ENCODE peak calls at places on chromosomes 12 and 14, in nine cellular contexts. One of them, this sample, is unnamed.
A peak's percentile ranks its signal among the peaks of the same experiment; 100 is the strongest.

GRCh38 chr12:96606134-96606533 is 116.8 kb downstream of the CFAP54 start:
- DNase-seq in colonic mucosa: no peak
- DNase-seq in stomach: no peak
- DNase-seq in lower lobe of right lung: no peak
- DNase-seq in MM.1S: no peak
- DNase-seq in left ventricle myocardium inferior: no peak
- DNase-seq in A549: no peak
- DNase-seq in tibial artery: no peak
- DNase-seq in right cardiac atrium: no peak
- DNase-seq in this sample: no peak

GRCh38 chr14:101363880-101364391 is 197.4 kb upstream of the DIO3 start:
- DNase-seq in colonic mucosa: no peak
- DNase-seq in stomach: no peak
- DNase-seq in lower lobe of right lung: no peak
- DNase-seq in MM.1S: no peak
- DNase-seq in left ventricle myocardium inferior: no peak
- DNase-seq in A549: no peak
- DNase-seq in tibial artery: no peak
- DNase-seq in right cardiac atrium: no peak
- DNase-seq in this sample: no peak

GRCh38 chr12:84694111-84694510 is 218.5 kb downstream of the SLC6A15 start:
- DNase-seq in colonic mucosa: no peak
- DNase-seq in stomach: no peak
- DNase-seq in lower lobe of right lung: no peak
- DNase-seq in MM.1S: no peak
- DNase-seq in left ventricle myocardium inferior: no peak
- DNase-seq in A549: no peak
- DNase-seq in tibial artery: no peak
- DNase-seq in right cardiac atrium: no peak
- DNase-seq in this sample: no peak

GRCh38 chr12:102769323-102769916 is 147.6 kb downstream of the PAH start:
- DNase-seq in colonic mucosa: peak; percentile 30
- DNase-seq in stomach: peak; percentile 53
- DNase-seq in lower lobe of right lung: no peak
- DNase-seq in MM.1S: peak; percentile 49
- DNase-seq in left ventricle myocardium inferior: peak; percentile 23
- DNase-seq in A549: peak; percentile 61
- DNase-seq in tibial artery: peak; percentile 75
- DNase-seq in right cardiac atrium: peak; percentile 37
- DNase-seq in this sample: peak; percentile 39

GRCh38 chr14:39668449-39668848 is 236.2 kb upstream of the FBXO33 start:
- DNase-seq in colonic mucosa: no peak
- DNase-seq in stomach: no peak
- DNase-seq in lower lobe of right lung: no peak
- DNase-seq in MM.1S: no peak
- DNase-seq in left ventricle myocardium inferior: no peak
- DNase-seq in A549: no peak
- DNase-seq in tibial artery: no peak
- DNase-seq in right cardiac atrium: no peak
- DNase-seq in this sample: no peak

GRCh38 chr12:115709410-115710065 is 568.0 kb downstream of the MED13L start:
- DNase-seq in colonic mucosa: no peak
- DNase-seq in stomach: no peak
- DNase-seq in lower lobe of right lung: no peak
- DNase-seq in MM.1S: no peak
- DNase-seq in left ventricle myocardium inferior: peak; percentile 70
- DNase-seq in A549: no peak
- DNase-seq in tibial artery: peak; percentile 51
- DNase-seq in right cardiac atrium: peak; percentile 76
- DNase-seq in this sample: peak; percentile 41

GRCh38 chr12:95582230-95583058 is 31.2 kb upstream of the USP44 start:
- DNase-seq in colonic mucosa: no peak
- DNase-seq in stomach: no peak
- DNase-seq in lower lobe of right lung: no peak
- DNase-seq in MM.1S: no peak
- DNase-seq in left ventricle myocardium inferior: no peak
- DNase-seq in A549: peak; percentile 41
- DNase-seq in tibial artery: no peak
- DNase-seq in right cardiac atrium: no peak
- DNase-seq in this sample: no peak

GRCh38 chr12:75481774-75482173 is 1.2 kb downstream of the GLIPR1 start:
- DNase-seq in colonic mucosa: no peak
- DNase-seq in stomach: no peak
- DNase-seq in lower lobe of right lung: no peak
- DNase-seq in MM.1S: no peak
- DNase-seq in left ventricle myocardium inferior: no peak
- DNase-seq in A549: no peak
- DNase-seq in tibial artery: no peak
- DNase-seq in right cardiac atrium: no peak
- DNase-seq in this sample: no peak

GRCh38 chr12:56722832-56723231 is 2.3 kb downstream of the NACA start:
- DNase-seq in colonic mucosa: peak; percentile 33
- DNase-seq in stomach: no peak
- DNase-seq in lower lobe of right lung: no peak
- DNase-seq in MM.1S: no peak
- DNase-seq in left ventricle myocardium inferior: no peak
- DNase-seq in A549: no peak
- DNase-seq in tibial artery: no peak
- DNase-seq in right cardiac atrium: no peak
- DNase-seq in this sample: no peak

GRCh38 chr12:1435456-1435855 is 158.9 kb downstream of the FBXL14 start:
- DNase-seq in colonic mucosa: peak; percentile 57
- DNase-seq in stomach: no peak
- DNase-seq in lower lobe of right lung: no peak
- DNase-seq in MM.1S: no peak
- DNase-seq in left ventricle myocardium inferior: no peak
- DNase-seq in A549: no peak
- DNase-seq in tibial artery: no peak
- DNase-seq in right cardiac atrium: no peak
- DNase-seq in this sample: no peak

GRCh38 chr12:57549203-57549908 is 488 bp upstream of the KIF5A start:
- DNase-seq in colonic mucosa: no peak
- DNase-seq in stomach: no peak
- DNase-seq in lower lobe of right lung: no peak
- DNase-seq in MM.1S: no peak
- DNase-seq in left ventricle myocardium inferior: no peak
- DNase-seq in A549: no peak
- DNase-seq in tibial artery: no peak
- DNase-seq in right cardiac atrium: no peak
- DNase-seq in this sample: no peak

GRCh38 chr14:32933623-32933942 is 5.1 kb upstream of the NPAS3 start:
- DNase-seq in colonic mucosa: no peak
- DNase-seq in stomach: no peak
- DNase-seq in lower lobe of right lung: no peak
- DNase-seq in MM.1S: no peak
- DNase-seq in left ventricle myocardium inferior: no peak
- DNase-seq in A549: no peak
- DNase-seq in tibial artery: no peak
- DNase-seq in right cardiac atrium: no peak
- DNase-seq in this sample: no peak

GRCh38 chr12:125183187-125184067 is 118.2 kb downstream of the AACS start:
- DNase-seq in colonic mucosa: peak; percentile 77
- DNase-seq in stomach: peak; percentile 83
- DNase-seq in lower lobe of right lung: peak; percentile 83
- DNase-seq in MM.1S: peak; percentile 54
- DNase-seq in left ventricle myocardium inferior: peak; percentile 73
- DNase-seq in A549: peak; percentile 94
- DNase-seq in tibial artery: peak; percentile 59
- DNase-seq in right cardiac atrium: peak; percentile 75
- DNase-seq in this sample: peak; percentile 81

GRCh38 chr14:67485501-67486095 is 2.9 kb downstream of the TMEM229B start:
- DNase-seq in colonic mucosa: no peak
- DNase-seq in stomach: no peak
- DNase-seq in lower lobe of right lung: no peak
- DNase-seq in MM.1S: no peak
- DNase-seq in left ventricle myocardium inferior: no peak
- DNase-seq in A549: no peak
- DNase-seq in tibial artery: no peak
- DNase-seq in right cardiac atrium: no peak
- DNase-seq in this sample: no peak

DNA sequence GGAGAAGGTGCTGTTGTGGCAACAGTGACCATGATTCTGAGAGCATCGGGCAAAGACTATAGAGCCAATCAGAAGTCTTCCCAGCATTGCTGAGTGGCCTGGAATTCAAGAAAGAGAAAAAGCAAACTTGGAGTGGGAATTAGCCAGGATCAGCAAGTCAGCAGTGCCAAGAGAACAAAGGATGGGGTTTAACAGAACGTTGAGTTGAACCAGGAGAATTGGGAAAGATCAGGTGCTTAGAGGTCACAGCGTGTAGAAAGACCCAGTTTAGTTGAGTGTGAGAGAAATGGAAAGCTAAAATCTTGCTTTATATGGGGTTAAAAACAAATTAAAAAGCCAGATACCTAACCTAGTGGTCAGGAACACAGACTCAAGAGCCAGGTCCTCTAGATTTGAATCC is 90.5 kb upstream of the DNM1L start:
- DNase-seq in colonic mucosa: no peak
- DNase-seq in stomach: no peak
- DNase-seq in lower lobe of right lung: no peak
- DNase-seq in MM.1S: no peak
- DNase-seq in left ventricle myocardium inferior: no peak
- DNase-seq in A549: no peak
- DNase-seq in tibial artery: no peak
- DNase-seq in right cardiac atrium: no peak
- DNase-seq in this sample: no peak
- H3K4me1 ChIP-seq in colonic mucosa: no peaks in the 10 kb centered on the region
- H3K4me1 ChIP-seq in stomach: peaks cover 44% of the 10 kb centered on the region
- H3K4me1 ChIP-seq in lower lobe of right lung: peaks cover 21% of the 10 kb centered on the region
- H3K4me1 ChIP-seq in MM.1S: no peaks in the 10 kb centered on the region
- H3K4me1 ChIP-seq in left ventricle myocardium inferior: peaks cover 34% of the 10 kb centered on the region
- H3K4me1 ChIP-seq in A549: peaks cover 2% of the 10 kb centered on the region
- H3K4me1 ChIP-seq in tibial artery: no peaks in the 10 kb centered on the region
- H3K4me1 ChIP-seq in right cardiac atrium: peaks cover 5% of the 10 kb centered on the region
- H3K4me1 ChIP-seq in this sample: peaks cover 12% of the 10 kb centered on the region

DNA sequence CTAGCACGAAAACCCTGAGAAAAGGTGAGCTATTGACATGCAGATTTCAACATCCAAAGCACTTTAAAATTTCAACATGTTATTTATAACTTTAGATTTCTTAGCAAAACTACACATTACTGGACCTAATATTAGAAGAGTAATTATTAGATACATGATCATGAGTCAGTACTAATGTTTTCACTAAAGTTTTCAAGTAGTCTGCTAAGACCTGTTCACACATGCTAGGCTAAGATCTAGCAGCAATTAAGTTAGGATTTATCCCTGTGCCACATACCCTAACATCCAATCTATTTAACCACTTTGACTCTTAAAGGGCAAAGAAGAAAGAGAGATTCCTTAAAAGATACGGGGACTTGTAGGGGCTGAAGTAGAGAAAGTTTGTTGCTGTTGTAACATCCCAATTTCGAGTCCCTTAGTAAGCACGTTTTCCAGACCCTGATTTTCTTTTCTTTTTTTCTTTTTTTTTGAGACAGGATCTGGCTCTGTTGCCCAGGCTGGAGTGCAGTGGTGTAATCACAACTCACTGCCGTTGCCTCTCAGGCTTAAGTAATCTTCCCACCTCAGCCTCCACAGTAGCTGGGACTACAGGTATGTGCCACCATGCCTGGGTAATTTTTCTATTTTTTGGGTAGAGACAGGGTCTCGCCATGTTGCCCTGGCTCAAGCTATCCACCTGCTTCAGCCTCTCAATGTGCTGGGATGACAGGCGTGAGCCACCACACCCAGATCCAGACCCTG is 102.5 kb upstream of the ATF7IP start:
- DNase-seq in colonic mucosa: no peak
- DNase-seq in stomach: no peak
- DNase-seq in lower lobe of right lung: no peak
- DNase-seq in MM.1S: no peak
- DNase-seq in left ventricle myocardium inferior: no peak
- DNase-seq in A549: no peak
- DNase-seq in tibial artery: no peak
- DNase-seq in right cardiac atrium: no peak
- DNase-seq in this sample: no peak
- H3K4me1 ChIP-seq in colonic mucosa: no peaks in the 10 kb centered on the region
- H3K4me1 ChIP-seq in stomach: peaks cover 42% of the 10 kb centered on the region
- H3K4me1 ChIP-seq in lower lobe of right lung: peaks cover 34% of the 10 kb centered on the region
- H3K4me1 ChIP-seq in MM.1S: peaks cover 5% of the 10 kb centered on the region
- H3K4me1 ChIP-seq in left ventricle myocardium inferior: peaks cover 29% of the 10 kb centered on the region
- H3K4me1 ChIP-seq in A549: peaks cover 15% of the 10 kb centered on the region
- H3K4me1 ChIP-seq in tibial artery: peaks cover 40% of the 10 kb centered on the region
- H3K4me1 ChIP-seq in right cardiac atrium: peaks cover 8% of the 10 kb centered on the region
- H3K4me1 ChIP-seq in this sample: peaks cover 22% of the 10 kb centered on the region

GRCh38 chr12:121560392-121561021 is 20.3 kb downstream of the KDM2B start:
- DNase-seq in colonic mucosa: no peak
- DNase-seq in stomach: no peak
- DNase-seq in lower lobe of right lung: no peak
- DNase-seq in MM.1S: no peak
- DNase-seq in left ventricle myocardium inferior: no peak
- DNase-seq in A549: no peak
- DNase-seq in tibial artery: no peak
- DNase-seq in right cardiac atrium: no peak
- DNase-seq in this sample: no peak

GRCh38 chr12:121562484-121562883 is 18.3 kb downstream of the KDM2B start:
- DNase-seq in colonic mucosa: no peak
- DNase-seq in stomach: no peak
- DNase-seq in lower lobe of right lung: no peak
- DNase-seq in MM.1S: no peak
- DNase-seq in left ventricle myocardium inferior: no peak
- DNase-seq in A549: no peak
- DNase-seq in tibial artery: no peak
- DNase-seq in right cardiac atrium: no peak
- DNase-seq in this sample: no peak
- H3K4me1 ChIP-seq in colonic mucosa: peaks cover 2% of the 10 kb centered on the region
- H3K4me1 ChIP-seq in stomach: no peaks in the 10 kb centered on the region
- H3K4me1 ChIP-seq in lower lobe of right lung: no peaks in the 10 kb centered on the region
- H3K4me1 ChIP-seq in MM.1S: no peaks in the 10 kb centered on the region
- H3K4me1 ChIP-seq in left ventricle myocardium inferior: no peaks in the 10 kb centered on the region
- H3K4me1 ChIP-seq in A549: no peaks in the 10 kb centered on the region
- H3K4me1 ChIP-seq in tibial artery: no peaks in the 10 kb centered on the region
- H3K4me1 ChIP-seq in right cardiac atrium: no peaks in the 10 kb centered on the region
- H3K4me1 ChIP-seq in this sample: peaks cover 11% of the 10 kb centered on the region

GRCh38 chr14:103547455-103547940 is 15.0 kb downstream of the BAG5 start:
- DNase-seq in colonic mucosa: no peak
- DNase-seq in stomach: no peak
- DNase-seq in lower lobe of right lung: peak; percentile 34
- DNase-seq in MM.1S: no peak
- DNase-seq in left ventricle myocardium inferior: peak; percentile 13
- DNase-seq in A549: no peak
- DNase-seq in tibial artery: no peak
- DNase-seq in right cardiac atrium: no peak
- DNase-seq in this sample: no peak

GRCh38 chr14:103546651-103547454 is 15.6 kb downstream of the BAG5 start:
- DNase-seq in colonic mucosa: peak; percentile 83
- DNase-seq in stomach: peak; percentile 80
- DNase-seq in lower lobe of right lung: peak; percentile 84
- DNase-seq in MM.1S: peak; percentile 40
- DNase-seq in left ventricle myocardium inferior: peak; percentile 72
- DNase-seq in A549: peak; percentile 83
- DNase-seq in tibial artery: no peak
- DNase-seq in right cardiac atrium: peak; percentile 71
- DNase-seq in this sample: peak; percentile 79

GRCh38 chr14:103549361-103550311 is 12.8 kb downstream of the BAG5 start:
- DNase-seq in colonic mucosa: no peak
- DNase-seq in stomach: no peak
- DNase-seq in lower lobe of right lung: peak; percentile 43
- DNase-seq in MM.1S: no peak
- DNase-seq in left ventricle myocardium inferior: peak; percentile 71
- DNase-seq in A549: no peak
- DNase-seq in tibial artery: no peak
- DNase-seq in right cardiac atrium: no peak
- DNase-seq in this sample: peak; percentile 31

GRCh38 chr14:103547941-103548462 is 14.5 kb downstream of the BAG5 start:
- DNase-seq in colonic mucosa: no peak
- DNase-seq in stomach: no peak
- DNase-seq in lower lobe of right lung: peak; percentile 39
- DNase-seq in MM.1S: no peak
- DNase-seq in left ventricle myocardium inferior: peak; percentile 13
- DNase-seq in A549: no peak
- DNase-seq in tibial artery: no peak
- DNase-seq in right cardiac atrium: peak; percentile 24
- DNase-seq in this sample: peak; percentile 14

GRCh38 chr14:103548463-103549351 is 13.8 kb downstream of the BAG5 start:
- DNase-seq in colonic mucosa: no peak
- DNase-seq in stomach: no peak
- DNase-seq in lower lobe of right lung: peak; percentile 41
- DNase-seq in MM.1S: no peak
- DNase-seq in left ventricle myocardium inferior: peak; percentile 15
- DNase-seq in A549: no peak
- DNase-seq in tibial artery: no peak
- DNase-seq in right cardiac atrium: peak; percentile 21
- DNase-seq in this sample: peak; percentile 14
- H3K4me1 ChIP-seq in colonic mucosa: no peaks in the 10 kb centered on the region
- H3K4me1 ChIP-seq in stomach: peaks cover 61% of the 10 kb centered on the region
- H3K4me1 ChIP-seq in lower lobe of right lung: peaks cover 45% of the 10 kb centered on the region
- H3K4me1 ChIP-seq in MM.1S: no peaks in the 10 kb centered on the region
- H3K4me1 ChIP-seq in left ventricle myocardium inferior: peaks cover 73% of the 10 kb centered on the region
- H3K4me1 ChIP-seq in A549: peaks cover 14% of the 10 kb centered on the region
- H3K4me1 ChIP-seq in tibial artery: peaks cover 77% of the 10 kb centered on the region
- H3K4me1 ChIP-seq in right cardiac atrium: peaks cover 8% of the 10 kb centered on the region
- H3K4me1 ChIP-seq in this sample: peaks cover 44% of the 10 kb centered on the region

This sample was measured in psoas muscle.